ENCODE peak calls at places on chromosome 20, in six cellular contexts. Z is hepatocyte, Y is RWPE2, H is H9, U is IMR-90, P is AG04450. O is an unnamed sample.
A peak's percentile ranks its signal among the peaks of the same experiment; 100 is the strongest.

GRCh38 chr20:10568032-10568431 is 105.8 kb downstream of the JAG1 start:
- DNase-seq in Z (no peak), Y (no peak), H (no peak), U (no peak), P (no peak), O (no peak)

GRCh38 chr20:2379511-2380229 is 1.0 kb upstream of the TGM6 start:
- DNase-seq in Z (no peak), Y (no peak), H (no peak), U (no peak), P (no peak), O (no peak)

GRCh38 chr20:38748863-38749153 is 548 bp downstream of the ACTR5 start:
- DNase-seq in Z (no peak), Y (no peak), H (peak; percentile 77), U (no peak), P (no peak), O (no peak)

GRCh38 chr20:37526839-37527637 is 638 bp downstream of the BLCAP start:
- DNase-seq in Z (peak; percentile 50), Y (peak; percentile 82), H (no peak), U (peak; percentile 27), P (no peak), O (no peak)

GRCh38 chr20:53609501-53610445 is 16.1 kb upstream of the ZNF217 start:
- DNase-seq in Z (peak; percentile 24), Y (no peak), H (no peak), U (peak; percentile 63), P (no peak), O (peak; percentile 40)

GRCh38 chr20:59173938-59174496 is 10.4 kb downstream of the ZNF831 start:
- DNase-seq in Z (no peak), Y (peak; percentile 69), H (no peak), U (no peak), P (no peak), O (no peak)

GRCh38 chr20:37992802-37993538 is 40.3 kb downstream of the TTI1 start:
- DNase-seq in Z (peak; percentile 69), Y (peak; percentile 95), H (no peak), U (peak; percentile 78), P (peak; percentile 33), O (peak; percentile 48)

GRCh38 chr20:7180261-7181045 is 413.0 kb downstream of the BMP2 start:
- DNase-seq in Z (no peak), Y (no peak), H (no peak), U (no peak), P (no peak), O (no peak)

GRCh38 chr20:52303281-52303950 is 111.8 kb upstream of the ZFP64 start:
- DNase-seq in Z (no peak), Y (no peak), H (no peak), U (no peak), P (no peak), O (no peak)

GRCh38 chr20:48875914-48876240 is 45.6 kb upstream of the ARFGEF2 start:
- DNase-seq in Z (no peak), Y (peak; percentile 80), H (no peak), U (no peak), P (no peak), O (no peak)

GRCh38 chr20:21103582-21104465 is 2.3 kb downstream of the LINC00237 start:
- DNase-seq in Z (no peak), Y (no peak), H (peak; percentile 42), U (no peak), P (no peak), O (no peak)

GRCh38 chr20:20894280-20894679 is 181.8 kb upstream of the RALGAPA2 start:
- DNase-seq in Z (no peak), Y (no peak), H (no peak), U (no peak), P (no peak), O (no peak)

GRCh38 chr20:63706852-63707557 is 771 bp downstream of the ARFRP1 start:
- DNase-seq in Z (peak; percentile 72), Y (peak; percentile 91), H (peak; percentile 48), U (peak; percentile 35), P (no peak), O (peak; percentile 54)

GRCh38 chr20:53070714-53071392 is 98.7 kb downstream of the TSHZ2 start:
- DNase-seq in Z (no peak), Y (no peak), H (no peak), U (no peak), P (no peak), O (no peak)

GRCh38 chr20:31497838-31498540 is 16.3 kb upstream of the HM13 start:
- DNase-seq in Z (peak; percentile 26), Y (no peak), H (no peak), U (peak; percentile 49), P (no peak), O (no peak)

GRCh38 chr20:8155848-8156602 is 24.0 kb downstream of the PLCB1 start:
- DNase-seq in Z (no peak), Y (no peak), H (no peak), U (peak; percentile 22), P (no peak), O (no peak)

GRCh38 chr20:51650685-51651134 is 108.2 kb upstream of the NFATC2 start:
- DNase-seq in Z (no peak), Y (no peak), H (no peak), U (peak; percentile 78), P (peak; percentile 36), O (no peak)

GRCh38 chr20:63265891-63266515 is 6.6 kb upstream of the ARFGAP1 start:
- DNase-seq in Z (no peak), Y (no peak), H (no peak), U (peak; percentile 43), P (peak; percentile 7), O (no peak)

GRCh38 chr20:22490287-22491187 is 93.8 kb downstream of the FOXA2 start:
- DNase-seq in Z (peak; percentile 92), Y (no peak), H (peak; percentile 62), U (no peak), P (no peak), O (peak; percentile 34)

GRCh38 chr20:58577139-58577806 is 62.1 kb upstream of the APCDD1L start:
- DNase-seq in Z (no peak), Y (peak; percentile 70), H (no peak), U (no peak), P (no peak), O (no peak)

GRCh38 chr20:34997171-34997570 is 41.5 kb downstream of the MYH7B start:
- DNase-seq in Z (no peak), Y (no peak), H (peak; percentile 71), U (peak; percentile 15), P (no peak), O (no peak)

DNA sequence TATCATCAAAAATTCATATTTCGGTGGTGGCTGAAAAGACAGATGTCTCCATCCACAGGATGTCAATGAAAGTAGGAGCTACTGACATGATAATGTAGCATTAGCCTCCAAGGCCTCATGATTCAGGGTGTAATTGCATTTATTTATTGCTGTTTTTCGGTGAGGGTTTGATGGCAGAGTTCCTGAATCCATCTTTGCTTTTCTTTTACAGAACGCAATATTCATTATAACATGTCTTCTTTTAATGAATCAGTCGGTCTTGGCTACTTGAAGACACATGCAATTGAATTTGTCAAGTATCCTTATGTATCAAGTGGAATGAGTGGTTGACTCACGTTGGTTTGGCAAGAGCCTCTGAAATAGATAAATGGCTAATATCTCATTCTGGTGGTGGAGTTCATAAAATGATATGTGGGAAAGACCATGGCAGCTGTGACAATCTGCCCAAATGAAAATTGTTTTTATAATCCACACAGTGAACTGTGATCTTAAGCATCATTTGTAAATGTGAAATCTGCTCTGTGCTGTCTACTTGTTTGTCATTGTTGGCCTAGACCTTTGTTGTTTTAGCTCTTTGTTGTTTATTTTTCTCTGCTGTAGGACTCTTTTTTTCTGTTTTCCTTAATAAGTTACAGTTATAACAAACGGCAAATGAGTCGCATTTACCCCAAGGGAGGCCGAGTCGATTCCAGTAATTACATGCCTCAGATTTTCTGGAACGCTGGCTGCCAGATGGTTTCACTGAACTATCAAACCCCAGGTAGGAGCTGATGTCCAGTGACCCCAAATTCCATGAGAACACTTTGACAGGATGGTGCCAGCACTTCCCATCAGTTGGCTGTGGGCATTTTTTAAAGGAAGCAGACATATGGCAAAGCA is 105.7 kb upstream of the LAMP5 start:
- DNase-seq in Z (no peak), Y (no peak), H (no peak), U (peak; percentile 75), P (no peak), O (no peak)
- TF ChIP-seq CTCF in Z (no peak), Y (peak; percentile 77), H (no peak), U (no peak), P (no peak), O (no peak)

GRCh38 chr20:55058938-55059337 is 583.5 kb downstream of the DOK5 start:
- DNase-seq in Z (no peak), Y (no peak), H (no peak), U (no peak), P (no peak), O (no peak)

GRCh38 chr20:55053389-55053788 is 578.0 kb downstream of the DOK5 start:
- DNase-seq in Z (no peak), Y (no peak), H (no peak), U (no peak), P (no peak), O (no peak)

GRCh38 chr20:55054443-55054842 is 579.0 kb downstream of the DOK5 start:
- DNase-seq in Z (no peak), Y (no peak), H (no peak), U (no peak), P (no peak), O (no peak)

GRCh38 chr20:55052464-55052863 is 577.1 kb downstream of the DOK5 start:
- DNase-seq in Z (no peak), Y (no peak), H (no peak), U (no peak), P (no peak), O (no peak)

DNA sequence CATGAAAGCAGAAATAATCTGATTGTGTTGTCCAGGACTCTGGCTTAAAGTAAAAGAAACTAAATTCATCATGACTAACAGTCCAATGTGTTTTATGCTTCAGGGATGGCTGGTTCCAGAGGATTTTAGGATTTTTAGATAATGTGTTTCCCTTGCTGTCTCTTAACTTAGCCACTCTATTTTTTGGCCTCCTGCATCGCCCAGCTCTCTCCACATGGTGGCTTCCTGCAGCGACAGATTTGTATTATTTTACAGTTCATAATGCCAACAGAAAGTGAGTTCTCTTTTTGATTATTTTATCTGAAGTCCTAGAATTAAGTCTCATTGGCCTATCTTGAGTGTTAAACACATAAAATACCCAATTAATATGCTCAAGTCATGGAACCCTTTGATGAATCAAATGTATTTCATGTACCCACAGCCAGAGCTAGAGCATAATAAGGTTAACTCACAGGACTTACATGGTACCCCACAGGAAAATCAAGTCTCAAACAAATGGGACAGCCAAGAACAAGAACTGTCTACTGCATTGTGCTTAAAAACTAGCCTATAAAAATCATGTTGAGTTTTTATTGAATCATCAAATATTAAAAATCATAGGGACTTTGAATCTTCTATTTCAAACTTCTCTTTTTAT is 582.5 kb downstream of the DOK5 start:
- DNase-seq in Z (no peak), Y (no peak), H (no peak), U (no peak), P (no peak), O (no peak)
- TF ChIP-seq CTCF in Z (peak; percentile 33), Y (peak; percentile 92), H (peak; percentile 64), U (no peak), P (no peak), O (peak; percentile 38)

GRCh38 chr20:25540273-25540672 is 45.1 kb downstream of the NINL start:
- DNase-seq in Z (no peak), Y (no peak), H (peak; percentile 66), U (no peak), P (no peak), O (no peak)
- TF ChIP-seq CTCF in Z (peak; percentile 20), Y (peak; percentile 54), H (peak; percentile 55), U (peak; percentile 32), P (peak; percentile 34), O (no peak)

DNA sequence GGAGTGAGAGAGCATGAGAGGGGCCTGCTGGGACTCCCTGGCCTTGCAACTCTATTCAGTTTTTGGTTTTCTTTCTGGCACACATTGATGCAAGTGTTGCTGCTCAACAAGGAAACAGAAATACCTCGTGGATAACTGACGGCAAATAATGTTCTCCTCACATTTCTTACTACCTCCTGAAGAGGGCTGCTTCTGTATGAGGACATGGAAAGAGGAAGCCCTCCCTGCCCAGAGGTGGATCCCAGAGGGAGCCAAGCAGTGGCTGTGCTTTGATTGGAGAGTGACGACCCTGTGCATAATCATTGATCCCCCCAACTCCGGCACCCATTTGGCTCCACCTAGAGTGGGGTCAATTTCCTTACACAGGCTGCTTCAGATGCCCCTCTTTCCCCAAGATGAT is 34.6 kb upstream of the SCP2D1 start:
- DNase-seq in Z (no peak), Y (no peak), H (peak; percentile 49), U (no peak), P (no peak), O (no peak)
- TF ChIP-seq CTCF in Z (no peak), Y (no peak), H (peak; percentile 48), U (peak; percentile 4), P (no peak), O (no peak)

O was measured in nephron progenitor cell.